ENCODE peak calls at places on chromosomes 1 and 21, in four cellular contexts. One of them, this sample, is unnamed.

GRCh38 chr1:5993553-5994510 is 1.6 kb upstream of the NPHP4 start:
- DNase-seq in GM12878: no peak
- DNase-seq in K562: peak
- DNase-seq in HepG2: no peak
- DNase-seq in this sample: no peak

GRCh38 chr1:9438431-9439073 is 100.7 kb upstream of the SLC25A33 start:
- DNase-seq in GM12878: no peak
- DNase-seq in K562: no peak
- DNase-seq in HepG2: peak
- DNase-seq in this sample: no peak

GRCh38 chr1:31511848-31512615 is 64.3 kb upstream of the TINAGL1 start:
- DNase-seq in GM12878: no peak
- DNase-seq in K562: no peak
- DNase-seq in HepG2: peak
- DNase-seq in this sample: no peak

GRCh38 chr1:47694011-47694890 is 256.4 kb downstream of the FOXD2 start:
- DNase-seq in GM12878: no peak
- DNase-seq in K562: no peak
- DNase-seq in HepG2: no peak
- DNase-seq in this sample: no peak

GRCh38 chr1:173562813-173563212 is 40.1 kb downstream of the SLC9C2 start:
- DNase-seq in GM12878: no peak
- DNase-seq in K562: no peak
- DNase-seq in HepG2: peak
- DNase-seq in this sample: peak

GRCh38 chr1:17186216-17186894 is 18.6 kb upstream of the PADI1 start:
- DNase-seq in GM12878: no peak
- DNase-seq in K562: no peak
- DNase-seq in HepG2: no peak
- DNase-seq in this sample: no peak

GRCh38 chr1:19828546-19828945 is 13.5 kb upstream of the RNF186 start:
- DNase-seq in GM12878: no peak
- DNase-seq in K562: no peak
- DNase-seq in HepG2: no peak
- DNase-seq in this sample: no peak

GRCh38 chr1:208107817-208108608 is 136.2 kb downstream of the PLXNA2 start:
- DNase-seq in GM12878: no peak
- DNase-seq in K562: no peak
- DNase-seq in HepG2: no peak
- DNase-seq in this sample: no peak

GRCh38 chr1:48610628-48611542 is 138.9 kb upstream of the SPATA6 start:
- DNase-seq in GM12878: no peak
- DNase-seq in K562: no peak
- DNase-seq in HepG2: no peak
- DNase-seq in this sample: no peak

GRCh38 chr1:27831568-27832410 is 1.2 kb downstream of the PPP1R8 start:
- DNase-seq in GM12878: no peak
- DNase-seq in K562: no peak
- DNase-seq in HepG2: peak
- DNase-seq in this sample: no peak

GRCh38 chr1:152313319-152313801 is 11.7 kb downstream of the FLG start:
- DNase-seq in GM12878: no peak
- DNase-seq in K562: no peak
- DNase-seq in HepG2: no peak
- DNase-seq in this sample: no peak

GRCh38 chr21:37220981-37221664 is 46.0 kb downstream of the VPS26C start:
- DNase-seq in GM12878: peak
- DNase-seq in K562: peak
- DNase-seq in HepG2: peak
- DNase-seq in this sample: peak
- TF ChIP-seq ETV6 in GM12878: peak
- TF ChIP-seq ETV6 in K562: no peak
- TF ChIP-seq ETV6 in HepG2: peak
- TF ChIP-seq ETV6 in this sample: peak

DNA sequence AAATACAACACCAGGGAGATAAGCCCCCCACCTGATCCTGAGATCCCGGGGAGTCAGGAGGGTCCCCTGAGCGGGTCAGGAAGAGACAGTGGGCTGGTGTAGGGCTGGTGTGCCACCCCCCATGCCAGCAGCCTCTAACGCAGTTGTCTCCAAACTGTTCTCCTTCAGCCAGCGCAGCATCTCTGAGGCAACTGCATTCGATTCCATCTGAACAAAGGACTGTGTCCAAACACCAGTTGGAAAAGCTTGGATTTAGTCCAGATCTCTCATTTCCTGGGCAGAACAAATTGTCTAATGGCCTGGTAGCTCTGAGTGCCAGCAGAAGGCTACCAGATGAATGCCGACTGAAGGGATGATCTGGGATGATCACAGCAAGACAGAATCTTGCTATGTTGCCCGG is 44.1 kb upstream of the EIF4G3 start:
- DNase-seq in GM12878: no peak
- DNase-seq in K562: no peak
- DNase-seq in HepG2: no peak
- DNase-seq in this sample: no peak
- TF ChIP-seq ATF3 in GM12878: no peak
- TF ChIP-seq ATF3 in K562: no peak
- TF ChIP-seq ATF3 in HepG2: no peak
- TF ChIP-seq ATF3 in this sample: no peak

GRCh38 chr1:174976436-174977107 is 23.2 kb upstream of the CACYBP start:
- DNase-seq in GM12878: no peak
- DNase-seq in K562: no peak
- DNase-seq in HepG2: no peak
- DNase-seq in this sample: no peak
- TF ChIP-seq ETV6 in GM12878: no peak
- TF ChIP-seq ETV6 in K562: no peak
- TF ChIP-seq ETV6 in HepG2: no peak
- TF ChIP-seq ETV6 in this sample: no peak

GRCh38 chr21:34047835-34048234 is 25.5 kb upstream of the MRPS6 start:
- DNase-seq in GM12878: no peak
- DNase-seq in K562: no peak
- DNase-seq in HepG2: no peak
- DNase-seq in this sample: no peak

GRCh38 chr21:34039678-34040382 is 33.5 kb upstream of the MRPS6 start:
- DNase-seq in GM12878: no peak
- DNase-seq in K562: peak
- DNase-seq in HepG2: no peak
- DNase-seq in this sample: no peak

GRCh38 chr21:34046917-34047316 is 26.5 kb upstream of the MRPS6 start:
- DNase-seq in GM12878: peak
- DNase-seq in K562: no peak
- DNase-seq in HepG2: no peak
- DNase-seq in this sample: no peak

GRCh38 chr21:34043333-34043732 is 30.0 kb upstream of the MRPS6 start:
- DNase-seq in GM12878: no peak
- DNase-seq in K562: no peak
- DNase-seq in HepG2: no peak
- DNase-seq in this sample: no peak

DNA sequence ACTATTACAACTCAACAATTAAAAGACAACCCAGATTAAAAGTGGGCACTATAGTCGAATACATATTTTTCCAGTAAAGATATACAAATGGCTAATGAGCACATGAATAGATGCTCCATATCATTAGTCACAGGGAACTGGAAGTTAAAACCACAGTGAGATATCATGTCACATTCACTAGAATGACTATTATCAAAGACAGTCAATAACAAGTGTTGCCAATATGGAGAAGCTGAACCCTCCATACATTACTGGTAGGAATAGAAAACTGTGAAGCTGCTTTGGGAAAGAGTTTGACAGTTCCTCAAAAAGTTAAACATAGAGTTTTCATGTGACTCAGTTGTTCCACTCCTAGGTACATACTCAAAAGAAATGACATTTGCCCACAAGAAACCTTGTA is 30.6 kb upstream of the MRPS6 start:
- DNase-seq in GM12878: no peak
- DNase-seq in K562: no peak
- DNase-seq in HepG2: no peak
- DNase-seq in this sample: no peak
- TF ChIP-seq ATF3 in GM12878: no peak
- TF ChIP-seq ATF3 in K562: no peak
- TF ChIP-seq ATF3 in HepG2: no peak
- TF ChIP-seq ATF3 in this sample: no peak

DNA sequence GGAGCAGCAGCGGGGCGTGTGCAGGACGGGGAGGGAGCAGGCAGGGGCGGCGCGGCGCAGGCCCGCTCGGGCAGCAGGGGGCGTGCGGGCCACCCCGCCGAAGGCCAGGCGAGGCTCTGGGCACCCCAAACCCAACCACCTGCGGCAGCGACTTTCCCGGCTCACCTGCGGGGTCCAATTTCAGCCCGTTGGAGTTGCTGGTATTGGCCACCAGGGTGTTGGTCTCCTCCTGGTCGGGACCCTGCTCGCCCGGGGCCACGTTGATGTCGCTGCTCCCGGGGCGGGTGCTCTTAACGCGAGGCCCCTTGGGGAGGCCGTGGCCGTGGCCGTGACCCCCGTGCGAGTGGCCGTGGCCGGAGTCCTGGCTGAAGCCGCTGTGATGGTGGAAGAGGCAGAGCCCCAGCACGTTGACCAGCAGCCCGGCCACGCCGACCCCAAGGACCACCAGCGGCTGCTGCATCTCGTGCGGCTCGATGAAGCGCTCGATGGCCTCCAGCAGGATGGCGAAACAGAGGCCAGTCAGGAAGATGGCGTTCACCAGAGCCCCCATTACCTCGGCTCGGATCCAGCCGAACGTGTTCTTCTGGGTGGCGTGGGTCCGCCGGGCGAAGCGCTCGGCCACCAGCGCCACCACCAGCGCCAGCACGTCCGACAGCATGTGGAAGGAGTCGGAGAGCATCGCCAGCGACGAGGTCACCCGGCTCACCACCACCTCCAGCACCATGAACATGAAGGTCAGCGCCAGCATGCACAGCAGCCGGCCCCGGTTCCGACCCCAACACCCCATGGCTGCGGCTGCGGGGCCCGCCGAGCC is 928 bp downstream of the SLC30A1 start:
- DNase-seq in GM12878: no peak
- DNase-seq in K562: peak
- DNase-seq in HepG2: peak
- DNase-seq in this sample: peak
- TF ChIP-seq ETV6 in GM12878: no peak
- TF ChIP-seq ETV6 in K562: no peak
- TF ChIP-seq ETV6 in HepG2: no peak
- TF ChIP-seq ETV6 in this sample: peak

GRCh38 chr1:183234660-183235476 is 48.8 kb downstream of the LAMC2 start:
- DNase-seq in GM12878: no peak
- DNase-seq in K562: peak
- DNase-seq in HepG2: peak
- DNase-seq in this sample: peak
- TF ChIP-seq ATF3 in GM12878: no peak
- TF ChIP-seq ATF3 in K562: no peak
- TF ChIP-seq ATF3 in HepG2: no peak
- TF ChIP-seq ATF3 in this sample: no peak